ENCODE peak calls at places on chromosomes 5 and 9, in four cellular contexts. I, A, N and S are unnamed samples. For H3K36me3, the result is how much of the 10 kb centered on the place peaks cover.

GRCh38 chr5:155936520-155937406 is 390.2 kb upstream of the SGCD start:
- DNase-seq in A (no peak), I (no peak), N (no peak), S (no peak)

GRCh38 chr5:55691265-55692105 is 20.6 kb downstream of the SLC38A9 start:
- DNase-seq in I (no peak), A (peak), N (peak), S (peak)

GRCh38 chr5:56440871-56441740 is 208.0 kb upstream of the ANKRD55 start:
- DNase-seq in A (peak), I (no peak), N (no peak), S (peak)

GRCh38 chr9:117564839-117565238 is 139.4 kb upstream of the TLR4 start:
- DNase-seq in I (no peak), N (no peak), A (no peak), S (no peak)

GRCh38 chr5:31133488-31133887 is 60.0 kb upstream of the CDH6 start:
- DNase-seq in A (peak), N (no peak), I (no peak), S (peak)

GRCh38 chr9:88076286-88077070 is 61.8 kb downstream of the SPATA31C2 start:
- DNase-seq in N (peak), I (peak), A (peak), S (peak)

GRCh38 chr5:132204330-132204729 is 23.3 kb downstream of the P4HA2 start:
- DNase-seq in A (no peak), N (no peak), I (no peak), S (no peak)

GRCh38 chr9:137294684-137295312 is 7.3 kb downstream of the NRARP start:
- DNase-seq in I (no peak), N (no peak), A (peak), S (no peak)

GRCh38 chr5:5141625-5142527 is 1.7 kb downstream of the ADAMTS16 start:
- DNase-seq in I (peak), N (peak), A (peak), S (peak)

GRCh38 chr5:1325870-1326546 is 18.9 kb downstream of the CLPTM1L start:
- DNase-seq in A (peak), I (no peak), N (no peak), S (no peak)

GRCh38 chr5:96133337-96134094 is 171.9 kb upstream of the ELL2 start:
- DNase-seq in I (no peak), N (no peak), A (peak), S (peak)

GRCh38 chr5:149939572-149939971 is 5.0 kb downstream of the PDE6A start:
- DNase-seq in N (no peak), I (no peak), A (peak), S (peak)

GRCh38 chr9:117662651-117663050 is 41.6 kb upstream of the TLR4 start:
- DNase-seq in I (no peak), N (no peak), A (no peak), S (no peak)

GRCh38 chr5:172672696-172673095 is 31.6 kb downstream of the NEURL1B start:
- DNase-seq in A (no peak), I (no peak), N (no peak), S (no peak)

GRCh38 chr9:37667706-37668672 is 17.2 kb downstream of the FRMPD1 start:
- DNase-seq in A (no peak), I (no peak), N (no peak), S (no peak)

GRCh38 chr9:86614871-86615849 is 260.9 kb upstream of the TUT7 start:
- DNase-seq in N (peak), I (no peak), A (peak), S (peak)

GRCh38 chr5:180648658-180649296 is 623 bp downstream of the FLT4 start:
- DNase-seq in I (peak), A (no peak), N (peak), S (peak)

GRCh38 chr5:139741823-139742172 is 53.8 kb upstream of the PSD2 start:
- DNase-seq in I (no peak), N (no peak), A (no peak), S (no peak)

GRCh38 chr9:15317836-15318235 is 10.8 kb upstream of the TTC39B start:
- DNase-seq in I (no peak), A (peak), N (no peak), S (no peak)

GRCh38 chr9:97445119-97445701 is 33.3 kb downstream of the TDRD7 start:
- DNase-seq in I (no peak), N (no peak), A (peak), S (no peak)

GRCh38 chr5:652773-653350 is 40.3 kb downstream of the TPPP start:
- DNase-seq in N (no peak), I (no peak), A (no peak), S (no peak)

GRCh38 chr5:138391859-138392386 is 39.4 kb downstream of the KDM3B start:
- DNase-seq in N (no peak), I (peak), A (no peak), S (no peak)

GRCh38 chr9:126612329-126612812 is 1.4 kb upstream of the LMX1B start:
- DNase-seq in I (no peak), N (no peak), A (no peak), S (no peak)

GRCh38 chr5:54195701-54196100 is 114.7 kb downstream of the ARL15 start:
- DNase-seq in A (no peak), I (no peak), N (no peak), S (no peak)

GRCh38 chr9:95879591-95879990 is 4.1 kb downstream of the ERCC6L2 start:
- DNase-seq in A (no peak), N (no peak), I (no peak), S (no peak)

GRCh38 chr9:132412089-132412488 is 2.1 kb downstream of the CFAP77 start:
- DNase-seq in I (no peak), A (peak), N (peak), S (peak)

GRCh38 chr5:88674262-88675158 is 208.5 kb downstream of the MEF2C start:
- DNase-seq in A (no peak), N (no peak), I (no peak), S (no peak)

GRCh38 chr5:39447968-39448367 is 23.2 kb upstream of the DAB2 start:
- DNase-seq in N (no peak), A (peak), I (no peak), S (no peak)

GRCh38 chr9:91143642-91144041 is 218.1 kb downstream of the AUH start:
- DNase-seq in A (peak), I (no peak), N (no peak), S (no peak)

GRCh38 chr9:5624655-5625054 is 4.3 kb upstream of the RIC1 start:
- DNase-seq in A (no peak), I (no peak), N (no peak), S (no peak)

GRCh38 chr9:5625916-5626315 is 3.0 kb upstream of the RIC1 start:
- DNase-seq in I (no peak), N (no peak), A (no peak), S (no peak)

GRCh38 chr9:5620494-5620893 is 8.4 kb upstream of the RIC1 start:
- DNase-seq in A (peak), I (no peak), N (no peak), S (no peak)

GRCh38 chr9:5621327-5621726 is 7.6 kb upstream of the RIC1 start:
- DNase-seq in A (peak), N (no peak), I (no peak), S (peak)

GRCh38 chr9:5622019-5622418 is 6.9 kb upstream of the RIC1 start:
- DNase-seq in I (no peak), A (peak), N (no peak), S (peak)
- H3K4me3 ChIP-seq in I (no peak), A (no peak), N (no peak), S (no peak)

GRCh38 chr5:135887447-135887864 is 8.2 kb downstream of the IL9 start:
- DNase-seq in N (peak), I (peak), A (peak), S (peak)

GRCh38 chr5:135883441-135883840 is 12.2 kb downstream of the IL9 start:
- DNase-seq in I (no peak), A (no peak), N (peak), S (no peak)

GRCh38 chr5:135886136-135886535 is 9.5 kb downstream of the IL9 start:
- DNase-seq in N (no peak), I (no peak), A (no peak), S (no peak)

GRCh38 chr5:135883026-135883425 is 12.6 kb downstream of the IL9 start:
- DNase-seq in N (no peak), I (no peak), A (no peak), S (no peak)

DNA sequence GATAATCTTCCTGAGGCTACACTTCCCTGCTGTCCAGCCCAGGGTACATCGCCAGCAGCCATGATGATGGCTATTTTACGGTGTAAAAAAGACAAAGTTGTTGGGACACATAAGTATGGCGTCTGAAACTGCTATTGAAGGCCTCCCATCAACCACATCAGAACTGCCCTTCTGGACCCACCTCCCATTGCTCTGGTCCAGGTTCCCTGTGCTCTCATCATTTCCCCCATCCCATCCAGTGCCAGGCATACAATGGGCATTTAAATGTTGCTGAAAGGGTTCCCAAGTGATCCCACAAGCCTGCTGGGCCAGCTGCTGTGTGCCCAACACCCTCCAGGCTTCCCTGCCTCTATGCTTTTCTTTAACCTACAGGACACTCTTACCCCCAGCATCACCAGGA is 10.6 kb downstream of the IL9 start:
- DNase-seq in N (no peak), I (no peak), A (no peak), S (no peak)
- H3K9ac ChIP-seq in N (no peak), I (no peak), A (no peak), S (no peak)

DNA sequence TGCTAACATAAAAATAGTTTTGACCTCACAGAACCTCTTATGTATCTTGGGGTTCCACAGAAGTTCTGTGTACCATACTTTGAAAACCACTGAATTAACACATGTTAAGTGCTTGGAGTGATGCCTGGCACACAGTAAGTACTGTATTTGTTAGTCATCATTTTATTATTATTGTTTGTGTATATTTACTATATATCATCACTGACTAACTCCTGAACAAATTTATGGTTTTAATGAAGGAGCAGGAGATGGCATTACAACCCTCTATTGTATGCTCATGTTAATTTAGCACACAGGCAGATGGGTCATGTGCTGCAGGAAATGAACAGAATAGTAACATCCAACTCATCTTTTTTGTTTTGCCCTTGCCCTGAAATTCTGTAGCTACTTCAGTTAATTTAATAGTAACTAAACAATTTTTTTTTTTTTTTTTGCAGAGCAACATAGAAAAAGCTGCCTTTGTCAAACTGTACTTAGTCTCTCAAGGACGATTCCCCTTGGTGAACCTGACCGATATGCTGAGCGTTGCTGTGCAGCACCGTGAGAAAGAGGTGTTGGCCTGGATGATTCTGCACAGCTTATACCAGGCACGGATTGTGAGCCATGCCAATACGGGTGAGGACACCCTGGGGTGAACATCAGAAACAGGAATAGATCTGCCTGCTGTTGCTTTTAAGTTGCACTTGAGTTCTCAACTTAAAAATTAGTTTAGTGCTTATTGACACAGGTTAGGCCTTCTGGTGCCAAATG is 45.4 kb downstream of the HACD4 start:
- DNase-seq in A (peak), N (no peak), I (no peak), S (no peak)
- H3K36me3 ChIP-seq in A (under half), N (under half), I (under half), S (under half)

DNA sequence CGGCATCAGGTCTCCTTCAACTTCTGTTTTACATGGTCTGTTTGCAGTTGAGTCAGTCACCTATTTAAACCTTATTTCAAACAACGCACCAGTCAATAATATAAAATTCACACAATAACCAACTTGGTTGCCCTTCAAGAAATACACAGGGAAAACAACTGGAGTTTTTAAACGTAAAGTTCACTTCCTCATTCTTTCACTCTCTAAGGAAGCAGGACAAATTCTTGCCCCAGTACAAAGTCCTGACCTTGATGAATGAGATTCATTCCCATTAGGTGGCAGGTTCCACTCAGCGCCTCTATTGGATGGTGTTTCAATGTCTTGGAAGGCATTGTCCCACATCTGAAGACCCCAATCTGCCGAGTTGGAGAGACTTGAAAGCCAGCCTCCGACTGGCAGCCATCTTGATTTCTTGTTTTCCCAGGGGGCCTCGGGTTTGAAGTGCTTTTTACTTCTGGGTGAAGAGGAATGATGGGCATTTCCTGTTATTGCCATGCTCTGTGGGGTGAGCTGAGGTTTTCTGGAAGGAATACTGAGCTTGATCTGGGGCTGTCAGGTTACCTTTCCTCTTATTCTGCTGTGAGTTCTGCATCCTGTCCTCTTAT is 105.0 kb downstream of the ACER2 start:
- DNase-seq in A (no peak), N (no peak), I (no peak), S (no peak)
- H3K4me3 ChIP-seq in A (no peak), N (no peak), I (no peak), S (no peak)

GRCh38 chr5:12623408-12623807 is 719.2 kb upstream of the CTNND2 start:
- DNase-seq in A (no peak), N (no peak), I (no peak), S (no peak)

GRCh38 chr5:12624776-12625560 is 720.7 kb upstream of the CTNND2 start:
- DNase-seq in N (no peak), A (no peak), I (no peak), S (no peak)

GRCh38 chr5:12625667-12626263 is 721.5 kb upstream of the CTNND2 start:
- DNase-seq in I (no peak), N (peak), A (no peak), S (no peak)

DNA sequence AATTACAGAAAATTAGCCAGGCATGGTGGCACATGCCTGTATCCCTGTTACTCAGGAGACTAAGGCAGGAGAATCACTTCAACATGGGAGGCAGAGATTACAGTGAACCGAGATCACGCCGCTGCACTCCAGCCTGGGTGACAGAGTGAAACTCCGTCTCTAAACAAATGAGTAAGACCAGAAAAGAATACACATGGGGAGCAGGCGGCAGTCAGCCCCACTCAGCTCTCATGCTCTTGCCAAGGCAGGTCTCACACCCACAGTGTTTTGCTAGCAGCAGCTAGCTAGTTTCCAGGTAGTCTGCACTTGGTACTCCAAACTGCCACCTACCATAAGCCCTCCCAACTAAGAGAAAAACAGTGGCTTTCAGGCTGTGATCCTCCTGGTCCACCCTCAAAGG is 722.3 kb upstream of the CTNND2 start:
- DNase-seq in N (no peak), A (no peak), I (no peak), S (no peak)
- H3K9ac ChIP-seq in N (no peak), A (no peak), I (no peak), S (no peak)

DNA sequence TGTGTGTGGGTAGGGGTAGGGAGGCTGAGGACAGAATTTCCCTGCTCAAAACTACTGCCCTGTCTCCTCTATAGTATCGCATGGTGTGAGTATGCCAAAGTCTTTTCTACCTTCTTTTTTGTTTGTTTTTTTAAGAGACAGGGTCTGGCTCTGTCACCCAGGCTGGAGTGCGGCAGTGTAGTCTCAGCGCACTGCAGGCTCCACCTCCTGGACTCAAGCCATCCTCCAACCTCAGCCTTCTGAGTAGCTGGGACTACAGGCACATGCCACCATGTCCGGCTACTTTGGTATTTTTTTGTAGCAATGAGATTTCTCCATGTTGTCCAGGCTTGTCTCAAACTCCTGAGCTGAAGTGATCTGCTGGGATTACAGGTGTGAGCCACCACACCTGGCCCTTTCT is 2.5 kb downstream of the SRP19 start:
- DNase-seq in I (no peak), A (no peak), N (no peak), S (no peak)
- H3K36me3 ChIP-seq in I (under half), A (under half), N (half or more), S (half or more)

DNA sequence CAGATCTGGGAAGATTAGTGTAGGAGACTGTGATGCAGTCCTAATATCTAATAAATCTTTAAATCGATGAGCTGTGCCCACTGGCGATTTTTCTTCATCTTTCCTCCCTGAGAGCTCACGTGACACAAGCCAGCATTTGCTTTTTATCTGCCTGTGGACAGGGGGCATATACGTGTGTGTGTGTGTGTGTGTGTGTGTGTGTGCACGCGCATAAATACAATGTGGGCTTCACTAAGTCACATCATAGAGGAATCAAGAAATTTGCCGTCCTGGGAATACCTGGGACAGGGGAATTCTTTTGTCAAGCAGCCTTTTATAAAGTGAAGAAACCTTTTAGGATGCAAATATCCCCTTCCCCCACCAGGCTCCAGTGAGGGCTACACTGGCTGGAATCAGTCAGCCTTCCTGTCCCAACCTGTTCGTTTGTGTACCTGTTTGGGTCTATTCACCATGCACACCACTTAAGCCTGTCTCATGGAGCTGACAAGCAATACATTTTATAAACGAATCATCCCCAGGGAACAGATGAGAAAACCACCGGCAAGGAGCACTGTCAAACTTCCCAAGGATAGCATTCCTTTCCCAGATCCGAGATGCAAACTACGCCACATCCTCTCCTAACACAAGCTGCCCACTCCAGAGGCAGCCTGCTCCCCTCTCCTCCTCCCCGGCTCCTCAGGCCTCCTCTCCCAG is 2.7 kb downstream of the EPB41L4B start:
- DNase-seq in I (no peak), A (peak), N (no peak), S (no peak)
- H3K4me3 ChIP-seq in I (no peak), A (peak), N (no peak), S (no peak)